ENCODE peak calls at places on chromosome 17, in eight cellular contexts. One of them, this sample, is unnamed.

GRCh38 chr17:50447870-50448573 is 20.7 kb downstream of the CHAD start:
- DNase-seq in tibial artery: no peak
- DNase-seq in IMR-90: no peak
- DNase-seq in kidney: no peak
- DNase-seq in natural killer cell: no peak
- DNase-seq in CD8-positive, alpha-beta T cell: no peak
- DNase-seq in prostate gland: no peak
- DNase-seq in stomach: no peak
- DNase-seq in this sample: no peak

GRCh38 chr17:61731330-61731729 is 132.0 kb downstream of the BRIP1 start:
- DNase-seq in tibial artery: no peak
- DNase-seq in IMR-90: peak
- DNase-seq in kidney: no peak
- DNase-seq in natural killer cell: no peak
- DNase-seq in CD8-positive, alpha-beta T cell: no peak
- DNase-seq in prostate gland: no peak
- DNase-seq in stomach: no peak
- DNase-seq in this sample: no peak

GRCh38 chr17:27800522-27800921 is at the start of gene NOS2:
- DNase-seq in tibial artery: no peak
- DNase-seq in IMR-90: no peak
- DNase-seq in kidney: no peak
- DNase-seq in natural killer cell: no peak
- DNase-seq in CD8-positive, alpha-beta T cell: no peak
- DNase-seq in prostate gland: no peak
- DNase-seq in stomach: no peak
- DNase-seq in this sample: no peak

GRCh38 chr17:73522107-73522506 is 122.1 kb downstream of the SDK2 start:
- DNase-seq in tibial artery: no peak
- DNase-seq in IMR-90: no peak
- DNase-seq in kidney: peak
- DNase-seq in natural killer cell: no peak
- DNase-seq in CD8-positive, alpha-beta T cell: no peak
- DNase-seq in prostate gland: no peak
- DNase-seq in stomach: no peak
- DNase-seq in this sample: no peak

GRCh38 chr17:51191895-51192294 is 25.7 kb downstream of the NME2 start:
- DNase-seq in tibial artery: no peak
- DNase-seq in IMR-90: no peak
- DNase-seq in kidney: no peak
- DNase-seq in natural killer cell: no peak
- DNase-seq in CD8-positive, alpha-beta T cell: no peak
- DNase-seq in prostate gland: no peak
- DNase-seq in stomach: no peak
- DNase-seq in this sample: no peak

GRCh38 chr17:46789610-46790009 is 28.9 kb downstream of the WNT3 start:
- DNase-seq in tibial artery: no peak
- DNase-seq in IMR-90: no peak
- DNase-seq in kidney: no peak
- DNase-seq in natural killer cell: no peak
- DNase-seq in CD8-positive, alpha-beta T cell: no peak
- DNase-seq in prostate gland: no peak
- DNase-seq in stomach: no peak
- DNase-seq in this sample: no peak

GRCh38 chr17:33375783-33376182 is 82.7 kb upstream of the ASIC2 start:
- DNase-seq in tibial artery: no peak
- DNase-seq in IMR-90: no peak
- DNase-seq in kidney: no peak
- DNase-seq in natural killer cell: no peak
- DNase-seq in CD8-positive, alpha-beta T cell: no peak
- DNase-seq in prostate gland: no peak
- DNase-seq in stomach: no peak
- DNase-seq in this sample: no peak

GRCh38 chr17:5563451-5563850 is 20.9 kb downstream of the NLRP1 start:
- DNase-seq in tibial artery: no peak
- DNase-seq in IMR-90: peak
- DNase-seq in kidney: no peak
- DNase-seq in natural killer cell: no peak
- DNase-seq in CD8-positive, alpha-beta T cell: no peak
- DNase-seq in prostate gland: no peak
- DNase-seq in stomach: no peak
- DNase-seq in this sample: no peak

GRCh38 chr17:49518346-49519078 is 23.4 kb downstream of the NGFR start:
- DNase-seq in tibial artery: peak
- DNase-seq in IMR-90: no peak
- DNase-seq in kidney: no peak
- DNase-seq in natural killer cell: peak
- DNase-seq in CD8-positive, alpha-beta T cell: no peak
- DNase-seq in prostate gland: no peak
- DNase-seq in stomach: no peak
- DNase-seq in this sample: no peak

GRCh38 chr17:52148969-52149351 is 9.6 kb downstream of the CA10 start:
- DNase-seq in tibial artery: no peak
- DNase-seq in IMR-90: no peak
- DNase-seq in kidney: no peak
- DNase-seq in natural killer cell: no peak
- DNase-seq in CD8-positive, alpha-beta T cell: no peak
- DNase-seq in prostate gland: peak
- DNase-seq in stomach: no peak
- DNase-seq in this sample: no peak

GRCh38 chr17:74042744-74043486 is 160.6 kb upstream of the RPL38 start:
- DNase-seq in tibial artery: peak
- DNase-seq in IMR-90: peak
- DNase-seq in kidney: no peak
- DNase-seq in natural killer cell: no peak
- DNase-seq in CD8-positive, alpha-beta T cell: no peak
- DNase-seq in prostate gland: peak
- DNase-seq in stomach: no peak
- DNase-seq in this sample: no peak

GRCh38 chr17:75876938-75877751 is 1.2 kb downstream of the TRIM47 start:
- DNase-seq in tibial artery: peak
- DNase-seq in IMR-90: peak
- DNase-seq in kidney: peak
- DNase-seq in natural killer cell: no peak
- DNase-seq in CD8-positive, alpha-beta T cell: no peak
- DNase-seq in prostate gland: peak
- DNase-seq in stomach: peak
- DNase-seq in this sample: no peak

GRCh38 chr17:57747221-57748017 is 2.3 kb upstream of the CCDC182 start:
- DNase-seq in tibial artery: no peak
- DNase-seq in IMR-90: peak
- DNase-seq in kidney: no peak
- DNase-seq in natural killer cell: no peak
- DNase-seq in CD8-positive, alpha-beta T cell: peak
- DNase-seq in prostate gland: peak
- DNase-seq in stomach: peak
- DNase-seq in this sample: peak

DNA sequence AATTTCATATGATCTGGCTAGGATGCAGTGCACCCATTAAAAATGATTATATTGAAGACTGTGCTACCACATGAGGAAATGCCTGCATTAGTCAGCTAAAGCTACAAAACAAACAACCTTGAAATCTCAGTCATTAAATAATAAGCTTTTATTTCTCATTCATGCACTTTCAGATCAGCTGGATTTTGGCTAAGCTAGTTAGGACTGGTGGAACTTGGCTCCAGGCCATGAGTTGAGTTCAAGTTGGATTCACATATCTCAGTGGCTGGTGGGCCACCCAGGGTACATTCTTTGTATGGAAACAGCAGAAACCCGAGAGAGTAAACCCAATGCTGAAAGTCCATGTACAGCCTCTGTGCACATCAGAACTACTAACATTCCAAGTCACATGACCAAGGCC is 6.4 kb upstream of the SLFN12L start:
- DNase-seq in tibial artery: no peak
- DNase-seq in IMR-90: peak
- DNase-seq in kidney: no peak
- DNase-seq in natural killer cell: no peak
- DNase-seq in CD8-positive, alpha-beta T cell: no peak
- DNase-seq in prostate gland: no peak
- DNase-seq in stomach: no peak
- DNase-seq in this sample: no peak
- TF ChIP-seq CTCF in tibial artery: no peak
- TF ChIP-seq CTCF in IMR-90: no peak
- TF ChIP-seq CTCF in kidney: no peak
- TF ChIP-seq CTCF in natural killer cell: no peak
- TF ChIP-seq CTCF in CD8-positive, alpha-beta T cell: no peak
- TF ChIP-seq CTCF in prostate gland: no peak
- TF ChIP-seq CTCF in stomach: no peak
- TF ChIP-seq CTCF in this sample: no peak

GRCh38 chr17:81394831-81395599 is at the start of gene BAHCC1:
- DNase-seq in tibial artery: peak
- DNase-seq in IMR-90: peak
- DNase-seq in kidney: peak
- DNase-seq in natural killer cell: peak
- DNase-seq in CD8-positive, alpha-beta T cell: peak
- DNase-seq in prostate gland: peak
- DNase-seq in stomach: peak
- DNase-seq in this sample: peak
- TF ChIP-seq CTCF in tibial artery: no peak
- TF ChIP-seq CTCF in IMR-90: peak
- TF ChIP-seq CTCF in kidney: no peak
- TF ChIP-seq CTCF in natural killer cell: no peak
- TF ChIP-seq CTCF in CD8-positive, alpha-beta T cell: no peak
- TF ChIP-seq CTCF in prostate gland: no peak
- TF ChIP-seq CTCF in stomach: no peak
- TF ChIP-seq CTCF in this sample: no peak

GRCh38 chr17:13003454-13003851 is 14.4 kb downstream of the ELAC2 start:
- DNase-seq in tibial artery: peak
- DNase-seq in IMR-90: no peak
- DNase-seq in kidney: peak
- DNase-seq in natural killer cell: no peak
- DNase-seq in CD8-positive, alpha-beta T cell: no peak
- DNase-seq in prostate gland: no peak
- DNase-seq in stomach: no peak
- DNase-seq in this sample: no peak
- TF ChIP-seq CTCF in tibial artery: no peak
- TF ChIP-seq CTCF in IMR-90: no peak
- TF ChIP-seq CTCF in kidney: no peak
- TF ChIP-seq CTCF in natural killer cell: peak
- TF ChIP-seq CTCF in CD8-positive, alpha-beta T cell: no peak
- TF ChIP-seq CTCF in prostate gland: no peak
- TF ChIP-seq CTCF in stomach: no peak
- TF ChIP-seq CTCF in this sample: no peak

GRCh38 chr17:45160505-45161287 is 979 bp upstream of the HEXIM2 start:
- DNase-seq in tibial artery: peak
- DNase-seq in IMR-90: peak
- DNase-seq in kidney: peak
- DNase-seq in natural killer cell: no peak
- DNase-seq in CD8-positive, alpha-beta T cell: peak
- DNase-seq in prostate gland: peak
- DNase-seq in stomach: peak
- DNase-seq in this sample: no peak
- TF ChIP-seq CTCF in tibial artery: peak
- TF ChIP-seq CTCF in IMR-90: peak
- TF ChIP-seq CTCF in kidney: peak
- TF ChIP-seq CTCF in natural killer cell: no peak
- TF ChIP-seq CTCF in CD8-positive, alpha-beta T cell: peak
- TF ChIP-seq CTCF in prostate gland: peak
- TF ChIP-seq CTCF in stomach: no peak
- TF ChIP-seq CTCF in this sample: peak

GRCh38 chr17:81013642-81014041 is 21.3 kb upstream of the BAIAP2 start:
- DNase-seq in tibial artery: no peak
- DNase-seq in IMR-90: no peak
- DNase-seq in kidney: no peak
- DNase-seq in natural killer cell: no peak
- DNase-seq in CD8-positive, alpha-beta T cell: no peak
- DNase-seq in prostate gland: no peak
- DNase-seq in stomach: no peak
- DNase-seq in this sample: no peak

GRCh38 chr17:81019563-81020442 is 15.1 kb upstream of the BAIAP2 start:
- DNase-seq in tibial artery: no peak
- DNase-seq in IMR-90: no peak
- DNase-seq in kidney: peak
- DNase-seq in natural killer cell: no peak
- DNase-seq in CD8-positive, alpha-beta T cell: no peak
- DNase-seq in prostate gland: no peak
- DNase-seq in stomach: no peak
- DNase-seq in this sample: no peak

GRCh38 chr17:81015135-81015534 is 19.8 kb upstream of the BAIAP2 start:
- DNase-seq in tibial artery: no peak
- DNase-seq in IMR-90: peak
- DNase-seq in kidney: no peak
- DNase-seq in natural killer cell: no peak
- DNase-seq in CD8-positive, alpha-beta T cell: no peak
- DNase-seq in prostate gland: no peak
- DNase-seq in stomach: no peak
- DNase-seq in this sample: no peak

GRCh38 chr17:81018044-81018802 is 16.7 kb upstream of the BAIAP2 start:
- DNase-seq in tibial artery: no peak
- DNase-seq in IMR-90: peak
- DNase-seq in kidney: peak
- DNase-seq in natural killer cell: no peak
- DNase-seq in CD8-positive, alpha-beta T cell: peak
- DNase-seq in prostate gland: peak
- DNase-seq in stomach: no peak
- DNase-seq in this sample: no peak

GRCh38 chr17:81016575-81016974 is 18.4 kb upstream of the BAIAP2 start:
- DNase-seq in tibial artery: no peak
- DNase-seq in IMR-90: no peak
- DNase-seq in kidney: no peak
- DNase-seq in natural killer cell: no peak
- DNase-seq in CD8-positive, alpha-beta T cell: no peak
- DNase-seq in prostate gland: no peak
- DNase-seq in stomach: no peak
- DNase-seq in this sample: no peak
- TF ChIP-seq CTCF in tibial artery: no peak
- TF ChIP-seq CTCF in IMR-90: no peak
- TF ChIP-seq CTCF in kidney: no peak
- TF ChIP-seq CTCF in natural killer cell: no peak
- TF ChIP-seq CTCF in CD8-positive, alpha-beta T cell: no peak
- TF ChIP-seq CTCF in prostate gland: no peak
- TF ChIP-seq CTCF in stomach: no peak
- TF ChIP-seq CTCF in this sample: no peak

GRCh38 chr17:81094744-81095607 is 60.0 kb downstream of the BAIAP2 start:
- DNase-seq in tibial artery: peak
- DNase-seq in IMR-90: peak
- DNase-seq in kidney: peak
- DNase-seq in natural killer cell: peak
- DNase-seq in CD8-positive, alpha-beta T cell: peak
- DNase-seq in prostate gland: no peak
- DNase-seq in stomach: peak
- DNase-seq in this sample: no peak
- TF ChIP-seq CTCF in tibial artery: no peak
- TF ChIP-seq CTCF in IMR-90: peak
- TF ChIP-seq CTCF in kidney: no peak
- TF ChIP-seq CTCF in natural killer cell: no peak
- TF ChIP-seq CTCF in CD8-positive, alpha-beta T cell: no peak
- TF ChIP-seq CTCF in prostate gland: no peak
- TF ChIP-seq CTCF in stomach: no peak
- TF ChIP-seq CTCF in this sample: no peak

GRCh38 chr17:36808181-36808661 is 129.1 kb upstream of the LHX1 start:
- DNase-seq in tibial artery: no peak
- DNase-seq in IMR-90: no peak
- DNase-seq in kidney: no peak
- DNase-seq in natural killer cell: no peak
- DNase-seq in CD8-positive, alpha-beta T cell: no peak
- DNase-seq in prostate gland: no peak
- DNase-seq in stomach: no peak
- DNase-seq in this sample: no peak
- TF ChIP-seq CTCF in tibial artery: no peak
- TF ChIP-seq CTCF in IMR-90: no peak
- TF ChIP-seq CTCF in kidney: no peak
- TF ChIP-seq CTCF in natural killer cell: no peak
- TF ChIP-seq CTCF in CD8-positive, alpha-beta T cell: no peak
- TF ChIP-seq CTCF in prostate gland: no peak
- TF ChIP-seq CTCF in stomach: no peak
- TF ChIP-seq CTCF in this sample: no peak